ENCODE peak calls at places on chromosomes 2 and 18, in six cellular contexts. One of them, this sample, is unnamed.

GRCh38 chr2:150705357-150705756 is 217.9 kb upstream of the RND3 start:
- DNase-seq in foreskin fibroblast: peak
- DNase-seq in WTC11: no peak
- DNase-seq in HFFc6: no peak
- DNase-seq in glutamatergic neuron: no peak
- DNase-seq in lower leg skin: no peak
- DNase-seq in this sample: no peak

GRCh38 chr2:238794050-238794449 is 53.8 kb upstream of the TWIST2 start:
- DNase-seq in foreskin fibroblast: no peak
- DNase-seq in WTC11: no peak
- DNase-seq in HFFc6: no peak
- DNase-seq in glutamatergic neuron: no peak
- DNase-seq in lower leg skin: peak
- DNase-seq in this sample: no peak

GRCh38 chr2:4152051-4152450 is 448.7 kb downstream of the DCDC2C start:
- DNase-seq in foreskin fibroblast: no peak
- DNase-seq in WTC11: no peak
- DNase-seq in HFFc6: no peak
- DNase-seq in glutamatergic neuron: no peak
- DNase-seq in lower leg skin: no peak
- DNase-seq in this sample: no peak

GRCh38 chr2:160836755-160837154 is 323.5 kb upstream of the TANK start:
- DNase-seq in foreskin fibroblast: peak
- DNase-seq in WTC11: no peak
- DNase-seq in HFFc6: peak
- DNase-seq in glutamatergic neuron: no peak
- DNase-seq in lower leg skin: no peak
- DNase-seq in this sample: no peak

GRCh38 chr2:160287476-160287875 is 87.4 kb upstream of the ITGB6 start:
- DNase-seq in foreskin fibroblast: no peak
- DNase-seq in WTC11: no peak
- DNase-seq in HFFc6: no peak
- DNase-seq in glutamatergic neuron: no peak
- DNase-seq in lower leg skin: no peak
- DNase-seq in this sample: no peak

GRCh38 chr2:54084600-54084999 is 30.8 kb upstream of the ACYP2 start:
- DNase-seq in foreskin fibroblast: peak
- DNase-seq in WTC11: no peak
- DNase-seq in HFFc6: no peak
- DNase-seq in glutamatergic neuron: no peak
- DNase-seq in lower leg skin: no peak
- DNase-seq in this sample: no peak

GRCh38 chr2:241584446-241584845 is 25.9 kb downstream of the BOK start:
- DNase-seq in foreskin fibroblast: peak
- DNase-seq in WTC11: no peak
- DNase-seq in HFFc6: peak
- DNase-seq in glutamatergic neuron: no peak
- DNase-seq in lower leg skin: no peak
- DNase-seq in this sample: no peak

GRCh38 chr2:71742953-71743601 is 289.7 kb downstream of the DYSF start:
- DNase-seq in foreskin fibroblast: peak
- DNase-seq in WTC11: no peak
- DNase-seq in HFFc6: peak
- DNase-seq in glutamatergic neuron: no peak
- DNase-seq in lower leg skin: peak
- DNase-seq in this sample: no peak

GRCh38 chr2:10001551-10001950 is 41.8 kb upstream of the KLF11 start:
- DNase-seq in foreskin fibroblast: no peak
- DNase-seq in WTC11: no peak
- DNase-seq in HFFc6: no peak
- DNase-seq in glutamatergic neuron: no peak
- DNase-seq in lower leg skin: no peak
- DNase-seq in this sample: no peak

GRCh38 chr2:234368861-234369261 is 128.0 kb downstream of the ARL4C start:
- DNase-seq in foreskin fibroblast: peak
- DNase-seq in WTC11: no peak
- DNase-seq in HFFc6: peak
- DNase-seq in glutamatergic neuron: no peak
- DNase-seq in lower leg skin: peak
- DNase-seq in this sample: no peak

GRCh38 chr18:49031511-49032188 is 80.9 kb upstream of the SMAD7 start:
- DNase-seq in foreskin fibroblast: no peak
- DNase-seq in WTC11: no peak
- DNase-seq in HFFc6: no peak
- DNase-seq in glutamatergic neuron: no peak
- DNase-seq in lower leg skin: peak
- DNase-seq in this sample: no peak

GRCh38 chr18:12839526-12840196 is 44.4 kb downstream of the PTPN2 start:
- DNase-seq in foreskin fibroblast: peak
- DNase-seq in WTC11: no peak
- DNase-seq in HFFc6: peak
- DNase-seq in glutamatergic neuron: no peak
- DNase-seq in lower leg skin: no peak
- DNase-seq in this sample: peak

DNA sequence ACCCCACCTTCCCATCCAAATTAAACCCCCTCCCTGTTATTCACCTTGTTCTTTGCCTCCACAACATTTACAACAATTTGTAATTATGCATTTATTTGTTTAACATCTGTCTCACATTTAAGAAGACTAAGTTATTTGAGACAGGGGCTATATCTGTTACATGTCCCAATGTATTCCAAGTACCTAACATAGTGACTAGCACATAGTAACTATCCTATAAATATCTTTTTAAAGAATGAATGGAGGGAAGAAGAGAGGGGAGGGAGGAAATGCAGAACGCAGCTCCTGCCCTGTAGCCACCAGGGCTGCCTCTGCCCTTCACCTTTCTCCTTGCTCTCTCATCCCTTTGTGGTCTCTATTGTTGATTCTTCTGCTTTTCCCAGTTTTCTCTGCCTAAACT is 40.6 kb downstream of the HDHD2 start:
- DNase-seq in foreskin fibroblast: no peak
- DNase-seq in WTC11: no peak
- DNase-seq in HFFc6: no peak
- DNase-seq in glutamatergic neuron: no peak
- DNase-seq in lower leg skin: no peak
- DNase-seq in this sample: no peak
- TF ChIP-seq CTCF in foreskin fibroblast: no peak
- TF ChIP-seq CTCF in WTC11: no peak
- TF ChIP-seq CTCF in HFFc6: no peak
- TF ChIP-seq CTCF in glutamatergic neuron: no peak
- TF ChIP-seq CTCF in lower leg skin: no peak
- TF ChIP-seq CTCF in this sample: no peak

DNA sequence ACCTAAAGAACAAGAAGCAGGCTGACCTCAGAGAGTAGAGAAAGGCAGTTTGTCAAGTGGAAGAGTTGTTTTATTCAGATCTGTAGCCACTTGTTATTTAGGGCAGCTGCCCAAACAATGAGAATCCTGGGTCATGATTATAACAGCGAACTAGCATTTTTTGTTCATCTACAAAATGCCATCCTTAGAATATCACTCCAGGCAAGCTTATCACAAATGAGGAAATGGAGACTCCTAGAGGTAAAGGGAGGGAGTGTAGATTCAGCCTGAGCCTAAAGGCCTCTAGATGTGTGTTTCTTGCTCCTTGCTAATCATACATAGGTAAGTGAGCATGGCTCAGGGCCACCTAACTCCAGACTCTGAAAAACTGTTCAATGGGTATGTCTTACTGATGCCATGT is 126.1 kb downstream of the HNMT start:
- DNase-seq in foreskin fibroblast: peak
- DNase-seq in WTC11: no peak
- DNase-seq in HFFc6: peak
- DNase-seq in glutamatergic neuron: no peak
- DNase-seq in lower leg skin: no peak
- DNase-seq in this sample: peak
- TF ChIP-seq CTCF in foreskin fibroblast: peak
- TF ChIP-seq CTCF in WTC11: peak
- TF ChIP-seq CTCF in HFFc6: peak
- TF ChIP-seq CTCF in glutamatergic neuron: peak
- TF ChIP-seq CTCF in lower leg skin: no peak
- TF ChIP-seq CTCF in this sample: peak

DNA sequence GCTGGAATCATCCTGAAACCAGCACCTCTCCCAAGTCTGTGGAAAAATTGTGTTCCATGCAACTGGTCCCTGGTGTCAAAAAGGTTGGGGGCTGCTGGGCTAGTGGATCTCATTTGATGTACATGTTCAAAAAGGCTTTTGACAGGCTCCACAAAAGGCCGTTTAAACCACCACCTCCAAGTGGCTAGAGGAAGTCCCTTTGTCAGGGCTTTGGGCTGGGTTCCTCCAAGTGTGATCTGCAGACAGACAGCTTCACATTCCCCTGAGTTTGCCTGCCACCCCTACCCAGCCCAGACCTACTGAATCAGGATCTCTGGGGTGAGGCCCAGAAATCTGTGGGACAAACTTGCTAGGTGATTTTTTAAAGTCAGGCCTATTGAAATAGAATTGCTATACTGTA is 84.7 kb downstream of the TGFA start:
- DNase-seq in foreskin fibroblast: no peak
- DNase-seq in WTC11: no peak
- DNase-seq in HFFc6: no peak
- DNase-seq in glutamatergic neuron: no peak
- DNase-seq in lower leg skin: no peak
- DNase-seq in this sample: no peak
- TF ChIP-seq CTCF in foreskin fibroblast: no peak
- TF ChIP-seq CTCF in WTC11: no peak
- TF ChIP-seq CTCF in HFFc6: no peak
- TF ChIP-seq CTCF in glutamatergic neuron: no peak
- TF ChIP-seq CTCF in lower leg skin: no peak
- TF ChIP-seq CTCF in this sample: no peak

GRCh38 chr2:182101263-182101662 is 115.6 kb downstream of the PPP1R1C start:
- DNase-seq in foreskin fibroblast: peak
- DNase-seq in WTC11: no peak
- DNase-seq in HFFc6: no peak
- DNase-seq in glutamatergic neuron: no peak
- DNase-seq in lower leg skin: no peak
- DNase-seq in this sample: no peak
- TF ChIP-seq CTCF in foreskin fibroblast: peak
- TF ChIP-seq CTCF in WTC11: peak
- TF ChIP-seq CTCF in HFFc6: peak
- TF ChIP-seq CTCF in glutamatergic neuron: peak
- TF ChIP-seq CTCF in lower leg skin: no peak
- TF ChIP-seq CTCF in this sample: no peak